ENCODE peak calls at places on chromosomes 11 and 22, in ten cellular contexts. V is lower lobe of right lung, L is germinal center, A is GM12865, G is NCI-H510A treated with DMSO at 0.1 percent for 48 hours, C is HT-29, I is cardiac fibroblast, H is upper lobe of right lung, K is COLO829, J is osteoblast. R is an unnamed sample.

GRCh38 chr11:102763440-102763839 is 17.0 kb downstream of the MMP10 start:
- DNase-seq in J (no peak), C (no peak), V (no peak), K (no peak), I (no peak), L (no peak), G (no peak), A (no peak), H (no peak), R (no peak)

GRCh38 chr11:68354181-68354872 is 41.9 kb downstream of the LRP5 start:
- DNase-seq in A (no peak), K (peak; percentile 76), L (no peak), H (peak; percentile 95), I (peak; percentile 95), J (peak; percentile 100), V (peak; percentile 91), C (peak; percentile 95), G (no peak), R (no peak)

GRCh38 chr11:67289651-67290479 is 762 bp downstream of the ANKRD13D start:
- DNase-seq in G (no peak), C (peak; percentile 48), K (no peak), V (peak; percentile 54), I (no peak), J (peak; percentile 88), H (no peak), A (no peak), L (no peak), R (no peak)

GRCh38 chr11:12674936-12675696 is 895 bp downstream of the TEAD1 start:
- DNase-seq in I (peak; percentile 49), H (peak; percentile 70), L (no peak), J (peak; percentile 88), C (peak; percentile 67), K (no peak), G (peak; percentile 23), V (peak; percentile 50), A (no peak), R (no peak)

GRCh38 chr11:101211407-101211975 is 81.9 kb upstream of the PGR start:
- DNase-seq in K (no peak), I (no peak), A (no peak), V (no peak), L (no peak), G (no peak), H (no peak), J (no peak), C (no peak), R (no peak)

GRCh38 chr11:132093861-132094260 is 723.4 kb downstream of the NTM start:
- DNase-seq in V (no peak), K (no peak), H (no peak), I (no peak), J (no peak), L (no peak), G (no peak), C (no peak), A (peak; percentile 55), R (no peak)

GRCh38 chr11:8352090-8352489 is 88.4 kb upstream of the LMO1 start:
- DNase-seq in I (no peak), L (no peak), G (no peak), K (no peak), J (no peak), H (no peak), V (no peak), C (no peak), A (no peak), R (no peak)

GRCh38 chr11:66478823-66479740 is 1.2 kb upstream of the DPP3 start:
- DNase-seq in K (no peak), V (peak; percentile 70), L (peak; percentile 73), I (peak; percentile 54), H (peak; percentile 81), A (peak; percentile 63), C (peak; percentile 70), J (peak; percentile 87), G (no peak), R (no peak)

GRCh38 chr11:19316434-19316833 is 75.7 kb upstream of the E2F8 start:
- DNase-seq in V (no peak), I (peak; percentile 78), A (no peak), G (no peak), J (no peak), H (no peak), C (no peak), K (no peak), L (no peak), R (no peak)

GRCh38 chr11:127996825-127997224 is 590.5 kb downstream of the ETS1 start:
- DNase-seq in C (no peak), I (peak; percentile 32), J (no peak), V (no peak), H (no peak), G (no peak), A (no peak), L (no peak), K (no peak), R (no peak)

GRCh38 chr11:106697058-106697457 is 321.2 kb downstream of the GUCY1A2 start:
- DNase-seq in C (no peak), G (no peak), K (no peak), J (peak; percentile 9), V (no peak), I (peak; percentile 58), H (no peak), L (no peak), A (no peak), R (no peak)

GRCh38 chr22:43531651-43532050 is 119.8 kb downstream of the MPPED1 start:
- DNase-seq in L (no peak), C (no peak), K (no peak), J (no peak), I (no peak), H (no peak), A (no peak), V (no peak), G (no peak), R (no peak)

GRCh38 chr11:12281571-12282478 is 95.5 kb upstream of the PARVA start:
- DNase-seq in H (peak; percentile 85), I (peak; percentile 87), J (peak; percentile 94), V (peak; percentile 85), K (peak; percentile 86), A (peak; percentile 78), C (peak; percentile 96), L (peak; percentile 74), G (peak; percentile 80), R (peak; percentile 68)

GRCh38 chr11:114821626-114822025 is 143.3 kb downstream of the NXPE2 start:
- DNase-seq in H (no peak), I (no peak), J (no peak), V (no peak), A (no peak), K (no peak), L (no peak), C (no peak), G (peak; percentile 70), R (no peak)

GRCh38 chr11:17596711-17597110 is 49.7 kb downstream of the OTOG start:
- DNase-seq in G (no peak), A (no peak), K (no peak), J (no peak), H (peak; percentile 53), C (no peak), I (no peak), L (no peak), V (no peak), R (peak; percentile 21)

GRCh38 chr11:18490736-18491485 is 35.3 kb downstream of the LDHAL6A start:
- DNase-seq in V (no peak), K (no peak), H (no peak), I (no peak), C (no peak), L (no peak), J (no peak), G (no peak), A (no peak), R (no peak)

GRCh38 chr22:35711336-35711735 is 6.3 kb upstream of the APOL5 start:
- DNase-seq in J (no peak), G (no peak), K (no peak), L (no peak), I (no peak), C (no peak), H (no peak), A (no peak), V (no peak), R (no peak)

GRCh38 chr22:50532353-50532700 is 2.5 kb upstream of the TYMP start:
- DNase-seq in K (no peak), V (peak; percentile 74), G (no peak), J (no peak), A (peak; percentile 66), H (peak; percentile 85), C (no peak), L (no peak), I (no peak), R (peak; percentile 30)

GRCh38 chr11:114478768-114479167 is 39.5 kb downstream of the REXO2 start:
- DNase-seq in C (peak; percentile 28), J (no peak), L (no peak), K (peak; percentile 56), V (no peak), H (no peak), I (peak; percentile 12), A (no peak), G (no peak), R (no peak)

GRCh38 chr22:37328017-37328416 is 45.7 kb downstream of the CYTH4 start:
- DNase-seq in C (peak; percentile 29), A (no peak), V (no peak), G (no peak), J (peak; percentile 96), H (no peak), K (peak; percentile 50), L (no peak), I (peak; percentile 48), R (no peak)

GRCh38 chr11:34214961-34215805 is 109.8 kb downstream of the NAT10 start:
- DNase-seq in I (no peak), K (peak; percentile 49), A (no peak), G (no peak), J (peak; percentile 68), V (no peak), L (no peak), C (no peak), H (no peak), R (no peak)

GRCh38 chr11:94151903-94152677 is 23.4 kb downstream of the PANX1 start:
- DNase-seq in A (no peak), H (no peak), V (no peak), G (no peak), K (peak; percentile 86), L (no peak), C (peak; percentile 79), J (peak; percentile 93), I (peak; percentile 61), R (peak; percentile 63)

GRCh38 chr11:57649826-57650738 is at the start of gene YPEL4:
- DNase-seq in V (peak; percentile 57), A (no peak), C (peak; percentile 4), H (no peak), G (peak; percentile 11), J (peak; percentile 95), I (peak; percentile 87), L (no peak), K (peak; percentile 77), R (peak; percentile 82)

GRCh38 chr11:47967577-47968230 is 12.7 kb upstream of the PTPRJ start:
- DNase-seq in V (peak; percentile 1), J (peak; percentile 84), A (no peak), L (no peak), K (no peak), H (no peak), C (no peak), I (peak; percentile 23), G (no peak), R (no peak)

GRCh38 chr11:65594991-65595920 is at the start of gene KCNK7:
- DNase-seq in C (peak; percentile 68), I (peak; percentile 47), H (no peak), J (peak; percentile 93), K (no peak), A (no peak), G (no peak), V (no peak), L (no peak), R (no peak)

GRCh38 chr11:74204692-74205091 is 33.6 kb downstream of the PPME1 start:
- DNase-seq in I (no peak), J (no peak), H (no peak), C (no peak), L (no peak), G (no peak), A (peak; percentile 38), V (no peak), K (no peak), R (no peak)

GRCh38 chr11:114280696-114281095 is 15.5 kb upstream of the NNMT start:
- DNase-seq in L (no peak), H (peak; percentile 85), C (peak; percentile 96), G (peak; percentile 64), I (peak; percentile 95), A (peak; percentile 16), K (peak; percentile 30), V (peak; percentile 78), J (peak; percentile 89), R (no peak)

GRCh38 chr11:15585587-15586331 is 471.0 kb downstream of the INSC start:
- DNase-seq in J (no peak), V (no peak), L (no peak), A (no peak), C (no peak), H (no peak), G (no peak), K (no peak), I (no peak), R (no peak)